ENCODE peak calls at places on chromosome 2, in seven cellular contexts. One of them, this sample, is unnamed.

GRCh38 chr2:181781082-181781786 is 100.9 kb upstream of the NEUROD1 start:
- DNase-seq in BE2C: no peak
- DNase-seq in cardiac septum: no peak
- DNase-seq in activated CD4-positive, alpha-beta T cell treated with anti-CD3 and anti-CD28 coated beads for 24 hours: no peak
- DNase-seq in HAP-1: no peak
- DNase-seq in ovary: no peak
- DNase-seq in AG08396: no peak
- DNase-seq in this sample: peak; percentile 28

GRCh38 chr2:219663116-219663762 is 35.8 kb downstream of the SLC4A3 start:
- DNase-seq in HAP-1: no peak
- DNase-seq in ovary: no peak
- DNase-seq in AG08396: no peak
- DNase-seq in cardiac septum: no peak
- DNase-seq in BE2C: no peak
- DNase-seq in activated CD4-positive, alpha-beta T cell treated with anti-CD3 and anti-CD28 coated beads for 24 hours: no peak
- DNase-seq in this sample: no peak

GRCh38 chr2:75464348-75464946 is 96.3 kb downstream of the EVA1A start:
- DNase-seq in HAP-1: peak; percentile 40
- DNase-seq in activated CD4-positive, alpha-beta T cell treated with anti-CD3 and anti-CD28 coated beads for 24 hours: no peak
- DNase-seq in AG08396: peak; percentile 9
- DNase-seq in ovary: no peak
- DNase-seq in cardiac septum: no peak
- DNase-seq in BE2C: no peak
- DNase-seq in this sample: peak; percentile 14

GRCh38 chr2:193670478-193670877 is 1475.7 kb upstream of the TMEFF2 start:
- DNase-seq in ovary: no peak
- DNase-seq in HAP-1: no peak
- DNase-seq in BE2C: no peak
- DNase-seq in AG08396: no peak
- DNase-seq in cardiac septum: no peak
- DNase-seq in activated CD4-positive, alpha-beta T cell treated with anti-CD3 and anti-CD28 coated beads for 24 hours: no peak
- DNase-seq in this sample: no peak

GRCh38 chr2:79025421-79025820 is at the start of gene REG3G:
- DNase-seq in activated CD4-positive, alpha-beta T cell treated with anti-CD3 and anti-CD28 coated beads for 24 hours: no peak
- DNase-seq in ovary: no peak
- DNase-seq in cardiac septum: no peak
- DNase-seq in AG08396: no peak
- DNase-seq in HAP-1: no peak
- DNase-seq in BE2C: no peak
- DNase-seq in this sample: no peak

GRCh38 chr2:9803023-9803805 is 40.1 kb upstream of the TAF1B start:
- DNase-seq in ovary: no peak
- DNase-seq in cardiac septum: no peak
- DNase-seq in activated CD4-positive, alpha-beta T cell treated with anti-CD3 and anti-CD28 coated beads for 24 hours: no peak
- DNase-seq in AG08396: no peak
- DNase-seq in BE2C: no peak
- DNase-seq in HAP-1: no peak
- DNase-seq in this sample: no peak

GRCh38 chr2:202717598-202718310 is 83.0 kb downstream of the FAM117B start:
- DNase-seq in activated CD4-positive, alpha-beta T cell treated with anti-CD3 and anti-CD28 coated beads for 24 hours: no peak
- DNase-seq in cardiac septum: no peak
- DNase-seq in AG08396: no peak
- DNase-seq in BE2C: no peak
- DNase-seq in ovary: no peak
- DNase-seq in HAP-1: no peak
- DNase-seq in this sample: peak; percentile 10

GRCh38 chr2:24015562-24016375 is 5.9 kb downstream of the MFSD2B start:
- DNase-seq in AG08396: peak; percentile 72
- DNase-seq in cardiac septum: no peak
- DNase-seq in HAP-1: no peak
- DNase-seq in ovary: no peak
- DNase-seq in BE2C: no peak
- DNase-seq in activated CD4-positive, alpha-beta T cell treated with anti-CD3 and anti-CD28 coated beads for 24 hours: no peak
- DNase-seq in this sample: peak; percentile 13

GRCh38 chr2:23614701-23615100 is 229.7 kb downstream of the KLHL29 start:
- DNase-seq in HAP-1: no peak
- DNase-seq in ovary: no peak
- DNase-seq in activated CD4-positive, alpha-beta T cell treated with anti-CD3 and anti-CD28 coated beads for 24 hours: no peak
- DNase-seq in cardiac septum: no peak
- DNase-seq in AG08396: no peak
- DNase-seq in BE2C: peak; percentile 6
- DNase-seq in this sample: no peak

GRCh38 chr2:220891405-220891804 is 680.7 kb downstream of the EPHA4 start:
- DNase-seq in BE2C: no peak
- DNase-seq in activated CD4-positive, alpha-beta T cell treated with anti-CD3 and anti-CD28 coated beads for 24 hours: no peak
- DNase-seq in HAP-1: no peak
- DNase-seq in ovary: no peak
- DNase-seq in cardiac septum: no peak
- DNase-seq in AG08396: peak; percentile 70
- DNase-seq in this sample: peak; percentile 93

This sample was measured in H4.